ENCODE peak calls at places on chromosomes 1 and 21, in six cellular contexts. One of them, this sample, is unnamed.

GRCh38 chr21:16588433-16588860 is 858.7 kb downstream of the USP25 start:
- DNase-seq in heart left ventricle: peak
- DNase-seq in prostate gland: peak
- DNase-seq in GM12878: no peak
- DNase-seq in adrenal gland: peak
- DNase-seq in transverse colon: peak
- DNase-seq in this sample: peak

GRCh38 chr1:167332503-167332902 is 111.8 kb downstream of the POU2F1 start:
- DNase-seq in transverse colon: no peak
- DNase-seq in GM12878: no peak
- DNase-seq in adrenal gland: no peak
- DNase-seq in prostate gland: no peak
- DNase-seq in heart left ventricle: no peak
- DNase-seq in this sample: no peak

GRCh38 chr1:180953791-180954721 is 41.4 kb downstream of the KIAA1614 start:
- DNase-seq in heart left ventricle: peak
- DNase-seq in prostate gland: peak
- DNase-seq in GM12878: peak
- DNase-seq in transverse colon: peak
- DNase-seq in adrenal gland: peak
- DNase-seq in this sample: no peak

GRCh38 chr21:38544681-38545080 is 46.4 kb upstream of the ERG start:
- DNase-seq in heart left ventricle: no peak
- DNase-seq in adrenal gland: no peak
- DNase-seq in prostate gland: no peak
- DNase-seq in transverse colon: no peak
- DNase-seq in GM12878: no peak
- DNase-seq in this sample: no peak

GRCh38 chr1:36656271-36656670 is 173.6 kb upstream of the CSF3R start:
- DNase-seq in transverse colon: no peak
- DNase-seq in GM12878: no peak
- DNase-seq in prostate gland: no peak
- DNase-seq in heart left ventricle: no peak
- DNase-seq in adrenal gland: no peak
- DNase-seq in this sample: peak

GRCh38 chr1:110356379-110356778 is 17.2 kb downstream of the RBM15 start:
- DNase-seq in heart left ventricle: no peak
- DNase-seq in prostate gland: peak
- DNase-seq in GM12878: no peak
- DNase-seq in transverse colon: no peak
- DNase-seq in adrenal gland: no peak
- DNase-seq in this sample: no peak

GRCh38 chr21:31011412-31011811 is 26.9 kb downstream of the KRTAP19-8 start:
- DNase-seq in prostate gland: no peak
- DNase-seq in transverse colon: peak
- DNase-seq in adrenal gland: no peak
- DNase-seq in heart left ventricle: no peak
- DNase-seq in GM12878: no peak
- DNase-seq in this sample: no peak

GRCh38 chr1:246631426-246631825 is 65.2 kb downstream of the CNST start:
- DNase-seq in prostate gland: no peak
- DNase-seq in heart left ventricle: no peak
- DNase-seq in adrenal gland: no peak
- DNase-seq in transverse colon: no peak
- DNase-seq in GM12878: no peak
- DNase-seq in this sample: no peak

GRCh38 chr1:85884372-85885035 is 176.3 kb upstream of the ZNHIT6 start:
- DNase-seq in prostate gland: no peak
- DNase-seq in adrenal gland: no peak
- DNase-seq in transverse colon: no peak
- DNase-seq in GM12878: no peak
- DNase-seq in heart left ventricle: no peak
- DNase-seq in this sample: no peak

GRCh38 chr1:89104147-89104546 is 21.8 kb downstream of the GBP2 start:
- DNase-seq in transverse colon: no peak
- DNase-seq in prostate gland: no peak
- DNase-seq in heart left ventricle: no peak
- DNase-seq in adrenal gland: no peak
- DNase-seq in GM12878: no peak
- DNase-seq in this sample: no peak

GRCh38 chr1:166304131-166304530 is 137.3 kb upstream of the FAM78B start:
- DNase-seq in heart left ventricle: no peak
- DNase-seq in adrenal gland: no peak
- DNase-seq in prostate gland: no peak
- DNase-seq in GM12878: no peak
- DNase-seq in transverse colon: no peak
- DNase-seq in this sample: no peak

GRCh38 chr21:41895643-41896493 is 16.7 kb upstream of the PRDM15 start:
- DNase-seq in prostate gland: no peak
- DNase-seq in heart left ventricle: no peak
- DNase-seq in GM12878: no peak
- DNase-seq in transverse colon: peak
- DNase-seq in adrenal gland: no peak
- DNase-seq in this sample: no peak

GRCh38 chr1:238558156-238558555 is 667.4 kb upstream of the ZP4 start:
- DNase-seq in adrenal gland: no peak
- DNase-seq in transverse colon: no peak
- DNase-seq in heart left ventricle: no peak
- DNase-seq in GM12878: no peak
- DNase-seq in prostate gland: no peak
- DNase-seq in this sample: no peak

GRCh38 chr1:100607628-100608240 is 69.8 kb downstream of the GPR88 start:
- DNase-seq in transverse colon: no peak
- DNase-seq in adrenal gland: no peak
- DNase-seq in prostate gland: no peak
- DNase-seq in heart left ventricle: no peak
- DNase-seq in GM12878: no peak
- DNase-seq in this sample: no peak

GRCh38 chr1:113905435-113905861 is 322 bp downstream of the DCLRE1B start:
- DNase-seq in GM12878: no peak
- DNase-seq in prostate gland: peak
- DNase-seq in heart left ventricle: no peak
- DNase-seq in adrenal gland: no peak
- DNase-seq in transverse colon: peak
- DNase-seq in this sample: no peak

GRCh38 chr1:145849356-145850165 is 4.1 kb downstream of the NUDT17 start:
- DNase-seq in prostate gland: no peak
- DNase-seq in heart left ventricle: no peak
- DNase-seq in GM12878: no peak
- DNase-seq in transverse colon: no peak
- DNase-seq in adrenal gland: no peak
- DNase-seq in this sample: no peak

GRCh38 chr1:220492671-220493070 is 35.3 kb upstream of the MARK1 start:
- DNase-seq in heart left ventricle: no peak
- DNase-seq in transverse colon: no peak
- DNase-seq in GM12878: no peak
- DNase-seq in prostate gland: no peak
- DNase-seq in adrenal gland: no peak
- DNase-seq in this sample: no peak

GRCh38 chr21:38277501-38278111 is 20.8 kb downstream of the KCNJ15 start:
- DNase-seq in GM12878: no peak
- DNase-seq in prostate gland: no peak
- DNase-seq in transverse colon: no peak
- DNase-seq in adrenal gland: peak
- DNase-seq in heart left ventricle: no peak
- DNase-seq in this sample: peak

GRCh38 chr1:99548924-99549605 is 96.8 kb upstream of the PALMD start:
- DNase-seq in transverse colon: no peak
- DNase-seq in GM12878: no peak
- DNase-seq in adrenal gland: peak
- DNase-seq in prostate gland: peak
- DNase-seq in heart left ventricle: peak
- DNase-seq in this sample: no peak

GRCh38 chr1:3717715-3718601 is 34.3 kb upstream of the CCDC27 start:
- DNase-seq in adrenal gland: no peak
- DNase-seq in transverse colon: no peak
- DNase-seq in heart left ventricle: no peak
- DNase-seq in prostate gland: no peak
- DNase-seq in GM12878: no peak
- DNase-seq in this sample: no peak

GRCh38 chr1:92080128-92080985 is at the start of gene BTBD8:
- DNase-seq in prostate gland: peak
- DNase-seq in transverse colon: peak
- DNase-seq in heart left ventricle: peak
- DNase-seq in adrenal gland: peak
- DNase-seq in GM12878: peak
- DNase-seq in this sample: peak

GRCh38 chr1:52402860-52403240 is 1.4 kb downstream of the ORC1 start:
- DNase-seq in transverse colon: no peak
- DNase-seq in GM12878: peak
- DNase-seq in adrenal gland: no peak
- DNase-seq in heart left ventricle: no peak
- DNase-seq in prostate gland: no peak
- DNase-seq in this sample: no peak

GRCh38 chr1:52403566-52404115 is 582 bp downstream of the ORC1 start:
- DNase-seq in GM12878: peak
- DNase-seq in prostate gland: no peak
- DNase-seq in transverse colon: peak
- DNase-seq in adrenal gland: peak
- DNase-seq in heart left ventricle: no peak
- DNase-seq in this sample: no peak

GRCh38 chr1:52404975-52405338 is 555 bp downstream of the PRPF38A start:
- DNase-seq in GM12878: no peak
- DNase-seq in adrenal gland: no peak
- DNase-seq in prostate gland: no peak
- DNase-seq in transverse colon: no peak
- DNase-seq in heart left ventricle: no peak
- DNase-seq in this sample: no peak

GRCh38 chr1:52400131-52400530 is 4.1 kb downstream of the ORC1 start:
- DNase-seq in GM12878: no peak
- DNase-seq in transverse colon: no peak
- DNase-seq in heart left ventricle: no peak
- DNase-seq in adrenal gland: no peak
- DNase-seq in prostate gland: no peak
- DNase-seq in this sample: no peak

GRCh38 chr1:52404116-52404974 is at the start of the genes ORC1 and PRPF38A:
- DNase-seq in adrenal gland: peak
- DNase-seq in transverse colon: peak
- DNase-seq in prostate gland: peak
- DNase-seq in GM12878: peak
- DNase-seq in heart left ventricle: peak
- DNase-seq in this sample: peak
- TF ChIP-seq POLR2A in adrenal gland: peak
- TF ChIP-seq POLR2A in transverse colon: peak
- TF ChIP-seq POLR2A in prostate gland: peak
- TF ChIP-seq POLR2A in GM12878: peak
- TF ChIP-seq POLR2A in heart left ventricle: peak
- TF ChIP-seq POLR2A in this sample: peak

DNA sequence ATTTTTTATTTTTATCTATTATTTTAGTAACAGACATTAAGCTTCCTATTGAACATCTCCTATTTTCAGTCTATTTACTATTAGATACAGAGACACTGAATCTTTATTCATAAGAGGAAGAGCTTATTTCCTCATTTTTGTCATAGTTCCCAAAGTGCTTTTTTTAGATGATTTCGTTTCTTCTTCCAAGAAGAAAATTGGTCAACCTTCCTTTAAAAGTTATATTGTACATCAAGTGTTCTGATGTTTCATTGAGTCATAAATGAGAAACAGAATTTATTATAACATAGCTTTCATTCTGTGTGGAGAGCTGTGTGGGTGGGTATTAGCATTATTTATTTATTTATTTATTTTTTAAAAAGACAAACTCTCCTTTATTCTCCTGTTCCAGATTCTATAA is 50.6 kb upstream of the BACH1 start:
- DNase-seq in heart left ventricle: no peak
- DNase-seq in adrenal gland: no peak
- DNase-seq in prostate gland: no peak
- DNase-seq in transverse colon: no peak
- DNase-seq in GM12878: no peak
- DNase-seq in this sample: no peak
- TF ChIP-seq CTCF in heart left ventricle: no peak
- TF ChIP-seq CTCF in adrenal gland: no peak
- TF ChIP-seq CTCF in prostate gland: no peak
- TF ChIP-seq CTCF in transverse colon: no peak
- TF ChIP-seq CTCF in GM12878: no peak
- TF ChIP-seq CTCF in this sample: no peak

DNA sequence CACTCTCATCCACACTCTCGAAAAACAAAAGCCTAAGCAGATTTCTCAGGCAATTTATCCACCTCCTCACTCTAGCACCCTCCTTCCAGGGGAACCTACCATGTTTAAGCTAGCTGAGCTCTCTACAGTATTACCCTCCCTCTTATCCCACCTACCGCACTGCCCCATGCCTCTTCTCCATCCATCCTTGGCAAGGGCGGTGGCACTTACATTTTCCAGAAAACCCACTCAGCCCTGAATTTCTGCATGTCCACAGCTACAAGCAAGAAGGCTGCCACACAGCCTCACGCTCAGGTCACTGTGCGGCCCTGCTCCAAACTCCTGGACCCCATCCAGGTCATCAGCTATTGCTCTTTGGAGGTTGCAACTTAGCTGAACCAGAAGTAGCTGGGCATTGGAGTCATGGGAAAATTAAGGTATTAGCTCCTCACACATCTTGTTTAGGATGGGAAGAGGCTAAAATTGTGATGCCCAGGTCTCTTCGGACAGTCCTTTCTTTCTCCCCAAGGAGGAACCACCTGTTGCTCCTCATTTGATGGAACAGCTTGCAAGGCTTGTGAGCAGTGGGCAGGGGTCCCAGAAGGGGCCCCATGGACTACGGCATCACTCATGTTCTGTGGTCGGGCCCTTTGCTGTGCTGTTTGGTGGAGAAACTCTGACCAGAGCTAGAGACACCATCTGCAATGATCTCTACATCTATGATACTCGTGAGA is 1.1 kb downstream of the KLHDC9 start:
- DNase-seq in prostate gland: no peak
- DNase-seq in transverse colon: no peak
- DNase-seq in adrenal gland: no peak
- DNase-seq in heart left ventricle: no peak
- DNase-seq in GM12878: no peak
- DNase-seq in this sample: peak
- H3K4me3 ChIP-seq in prostate gland: peak
- H3K4me3 ChIP-seq in transverse colon: peak
- H3K4me3 ChIP-seq in adrenal gland: no peak
- H3K4me3 ChIP-seq in heart left ventricle: peak
- H3K4me3 ChIP-seq in GM12878: peak
- H3K4me3 ChIP-seq in this sample: no peak

DNA sequence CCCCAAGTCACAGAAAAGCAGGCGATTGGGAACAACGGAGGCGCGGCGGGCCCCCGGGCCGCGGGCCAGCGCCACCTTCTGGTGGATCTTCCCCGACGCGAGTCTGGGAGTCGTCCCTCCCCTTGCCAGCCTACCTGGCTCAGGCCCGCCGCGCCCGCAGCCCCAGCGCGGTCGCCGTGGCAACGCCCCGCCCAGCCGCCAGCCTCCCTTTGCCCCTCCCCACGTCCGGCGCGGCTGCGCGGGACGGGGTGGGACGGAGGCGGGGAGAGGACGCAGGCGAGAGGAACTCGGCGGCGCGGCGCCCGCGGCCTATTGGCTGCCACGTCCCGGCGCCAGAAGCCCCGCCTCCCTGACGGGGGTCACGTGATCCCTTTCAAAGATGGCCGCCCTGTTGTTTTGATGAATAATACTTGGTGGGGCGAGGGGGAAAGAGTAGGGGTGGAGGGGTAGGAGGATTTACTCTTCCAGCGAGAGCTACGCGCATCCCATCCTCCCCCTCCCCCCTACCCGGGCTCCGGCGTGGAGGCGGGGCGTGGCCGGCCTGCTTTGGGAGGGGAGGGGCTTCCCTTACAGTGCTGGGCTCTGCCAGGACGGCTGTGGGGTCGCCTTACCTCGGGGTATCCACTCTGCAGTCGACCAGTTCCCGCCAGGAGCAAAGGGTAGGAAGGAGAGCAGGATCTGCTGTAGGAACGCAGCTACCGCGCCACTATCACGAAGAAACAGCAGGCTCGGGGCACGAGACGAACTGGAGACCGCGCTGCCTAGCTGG is at the start of gene UBE4B:
- DNase-seq in GM12878: peak
- DNase-seq in adrenal gland: peak
- DNase-seq in heart left ventricle: peak
- DNase-seq in prostate gland: peak
- DNase-seq in transverse colon: peak
- DNase-seq in this sample: peak
- TF ChIP-seq POLR2A in GM12878: peak
- TF ChIP-seq POLR2A in adrenal gland: no peak
- TF ChIP-seq POLR2A in heart left ventricle: peak
- TF ChIP-seq POLR2A in prostate gland: peak
- TF ChIP-seq POLR2A in transverse colon: peak
- TF ChIP-seq POLR2A in this sample: no peak